ENCODE peak calls at places on chromosome 1, in six cellular contexts. V is fibroblast of pulmonary artery; D is activated T-helper 1 cell treated with Interleukin-2 at 50 U/mL for 16 hours; G is T-helper 1 cell; J is MCF 10A; L is naive thymus-derived CD8-positive, alpha-beta T cell. Z is an unnamed sample.

GRCh38 chr1:237105826-237106225 is 63.8 kb downstream of the RYR2 start:
- DNase-seq in G (no peak), L (no peak), D (no peak), V (no peak), J (no peak), Z (no peak)

GRCh38 chr1:110133436-110133835 is 16.9 kb upstream of the SLC6A17 start:
- DNase-seq in J (no peak), V (no peak), L (no peak), D (no peak), G (no peak), Z (no peak)

GRCh38 chr1:9670085-9670484 is 18.6 kb downstream of the PIK3CD start:
- DNase-seq in J (no peak), L (no peak), G (no peak), V (no peak), D (no peak), Z (no peak)

GRCh38 chr1:77925536-77925935 is 37.1 kb downstream of the NEXN start:
- DNase-seq in G (no peak), L (no peak), V (peak; percentile 41), D (no peak), J (no peak), Z (no peak)

GRCh38 chr1:219120625-219121544 is 52.8 kb upstream of the LYPLAL1 start:
- DNase-seq in G (no peak), D (no peak), L (no peak), V (peak; percentile 99), J (peak; percentile 79), Z (no peak)

GRCh38 chr1:207822124-207822601 is 70.3 kb downstream of the CD46 start:
- DNase-seq in D (no peak), J (no peak), L (no peak), V (no peak), G (no peak), Z (no peak)

GRCh38 chr1:15201221-15201620 is 45.8 kb upstream of the FHAD1 start:
- DNase-seq in D (no peak), J (no peak), V (no peak), L (no peak), G (no peak), Z (no peak)

GRCh38 chr1:22711591-22712501 is 1.2 kb downstream of the EPHB2 start:
- DNase-seq in L (no peak), D (no peak), V (peak; percentile 30), G (no peak), J (no peak), Z (no peak)

GRCh38 chr1:200869753-200870391 is 2.9 kb upstream of the GPR25 start:
- DNase-seq in D (no peak), L (no peak), G (peak; percentile 44), J (no peak), V (no peak), Z (no peak)

GRCh38 chr1:67441183-67441582 is 11.0 kb upstream of the SERBP1 start:
- DNase-seq in L (no peak), G (no peak), D (no peak), J (peak; percentile 64), V (peak; percentile 67), Z (no peak)

GRCh38 chr1:91603409-91603808 is 102.8 kb downstream of the CDC7 start:
- DNase-seq in L (no peak), V (no peak), J (no peak), G (peak; percentile 29), D (no peak), Z (no peak)

GRCh38 chr1:24112381-24113169 is 640 bp upstream of the MYOM3 start:
- DNase-seq in D (no peak), V (peak; percentile 70), G (peak; percentile 46), J (peak; percentile 66), L (peak; percentile 77), Z (no peak)

GRCh38 chr1:98044071-98044697 is 123.3 kb upstream of the DPYD start:
- DNase-seq in L (no peak), D (no peak), G (no peak), J (no peak), V (no peak), Z (no peak)

GRCh38 chr1:7489586-7489985 is 281.5 kb upstream of the VAMP3 start:
- DNase-seq in V (no peak), G (no peak), J (no peak), D (no peak), L (no peak), Z (no peak)

GRCh38 chr1:178497903-178498478 is 1.2 kb upstream of the CLEC20A start:
- DNase-seq in V (no peak), D (no peak), L (no peak), J (no peak), G (no peak), Z (no peak)

GRCh38 chr1:9687120-9687875 is 35.8 kb downstream of the PIK3CD start:
- DNase-seq in D (peak; percentile 49), J (peak; percentile 46), G (peak; percentile 25), L (peak; percentile 79), V (peak; percentile 42), Z (peak; percentile 72)

GRCh38 chr1:21280482-21280881 is 9.8 kb downstream of the ECE1 start:
- DNase-seq in G (no peak), L (no peak), D (no peak), V (no peak), J (no peak), Z (no peak)

GRCh38 chr1:247360991-247361721 is 29.5 kb upstream of the ZNF496 start:
- DNase-seq in L (no peak), D (no peak), G (no peak), J (no peak), V (peak; percentile 47), Z (no peak)

GRCh38 chr1:228175316-228176023 is 9.9 kb downstream of the IBA57 start:
- DNase-seq in L (no peak), D (no peak), G (no peak), V (no peak), J (no peak), Z (no peak)

GRCh38 chr1:240739754-240740153 is 127.8 kb upstream of the GREM2 start:
- DNase-seq in J (no peak), G (no peak), V (peak; percentile 3), D (no peak), L (no peak), Z (no peak)

GRCh38 chr1:176073524-176074157 is 133.4 kb downstream of the COP1 start:
- DNase-seq in G (peak; percentile 21), V (peak; percentile 88), D (no peak), J (peak; percentile 85), L (no peak), Z (no peak)

GRCh38 chr1:228794810-228795209 is 59.5 kb downstream of the RHOU start:
- DNase-seq in D (no peak), G (peak; percentile 74), J (no peak), L (no peak), V (no peak), Z (no peak)

GRCh38 chr1:219778793-219779369 is 149.5 kb downstream of the SLC30A10 start:
- DNase-seq in V (no peak), L (no peak), G (no peak), D (no peak), J (no peak), Z (no peak)

GRCh38 chr1:27130798-27131197 is 24.1 kb downstream of the SLC9A1 start:
- DNase-seq in V (no peak), J (no peak), L (no peak), D (no peak), G (no peak), Z (no peak)

GRCh38 chr1:39539252-39539790 is 37.3 kb downstream of the PABPC4 start:
- DNase-seq in D (no peak), G (peak; percentile 48), L (no peak), V (peak; percentile 84), J (peak; percentile 74), Z (no peak)

GRCh38 chr1:171727778-171728177 is 14.1 kb downstream of the VAMP4 start:
- DNase-seq in D (no peak), L (no peak), G (no peak), J (no peak), V (no peak), Z (no peak)

GRCh38 chr1:162131405-162132321 is 62.2 kb downstream of the NOS1AP start:
- DNase-seq in G (no peak), L (no peak), D (no peak), J (no peak), V (no peak), Z (no peak)

GRCh38 chr1:65309317-65310077 is at the start of gene DNAJC6:
- DNase-seq in L (peak; percentile 67), G (peak; percentile 53), V (peak; percentile 70), J (peak; percentile 69), D (peak; percentile 9), Z (no peak)

GRCh38 chr1:156689035-156689959 is 12.1 kb upstream of the NES start:
- DNase-seq in J (peak; percentile 92), V (peak; percentile 86), L (peak; percentile 89), G (peak; percentile 72), D (peak; percentile 60), Z (peak; percentile 54)

GRCh38 chr1:26360051-26360806 is 6.3 kb upstream of the CRYBG2 start:
- DNase-seq in G (peak; percentile 34), L (peak; percentile 74), V (no peak), J (no peak), D (peak; percentile 33), Z (peak; percentile 40)

GRCh38 chr1:151443846-151444790 is 15.2 kb downstream of the POGZ start:
- DNase-seq in L (peak; percentile 82), J (peak; percentile 94), V (peak; percentile 88), G (peak; percentile 72), D (peak; percentile 17), Z (peak; percentile 51)

GRCh38 chr1:201652180-201652579 is 113.3 kb downstream of the NAV1 start:
- DNase-seq in G (no peak), J (no peak), V (no peak), D (no peak), L (no peak), Z (no peak)

GRCh38 chr1:174469687-174470086 is 21.9 kb downstream of the GPR52 start:
- DNase-seq in J (no peak), V (peak; percentile 4), D (no peak), G (no peak), L (no peak), Z (no peak)

GRCh38 chr1:2416403-2416802 is 4.0 kb upstream of the PEX10 start:
- DNase-seq in V (no peak), J (no peak), D (no peak), G (peak; percentile 42), L (no peak), Z (no peak)

GRCh38 chr1:185645686-185646085 is 88.5 kb upstream of the HMCN1 start:
- DNase-seq in V (no peak), D (no peak), G (no peak), J (no peak), L (no peak), Z (no peak)

GRCh38 chr1:196309386-196309785 is 298.9 kb downstream of the KCNT2 start:
- DNase-seq in J (peak; percentile 62), V (peak; percentile 72), L (no peak), D (no peak), G (no peak), Z (no peak)

GRCh38 chr1:243322326-243322725 is 66.5 kb downstream of the SDCCAG8 start:
- DNase-seq in G (no peak), J (no peak), D (no peak), L (no peak), V (peak; percentile 50), Z (no peak)

GRCh38 chr1:180912801-180913616 is at the start of gene KIAA1614:
- DNase-seq in D (no peak), L (peak; percentile 26), V (peak; percentile 42), G (no peak), J (no peak), Z (no peak)

Z was measured in effector memory CD4-positive, alpha-beta T cell.